ENCODE peak calls at places on chromosomes 6 and 20, in nine cellular contexts. G, H, T, A, Z, O, D, W and L are unnamed samples.

GRCh38 chr6:136863752-136864151 is 41.4 kb downstream of the PEX7 start:
- DNase-seq in G (no peak), H (no peak), T (no peak), A (no peak), Z (no peak), O (no peak), D (no peak), W (no peak), L (no peak)

GRCh38 chr6:3538536-3538935 is 81.7 kb upstream of the SLC22A23 start:
- DNase-seq in G (no peak), H (no peak), T (no peak), A (no peak), Z (peak), O (no peak), D (no peak), W (no peak), L (no peak)

GRCh38 chr6:46400898-46401297 is 90.4 kb downstream of the RCAN2 start:
- DNase-seq in G (no peak), H (no peak), T (no peak), A (no peak), Z (no peak), O (no peak), D (no peak), W (no peak), L (no peak)

GRCh38 chr6:27957526-27957925 is 485 bp downstream of the OR2B6 start:
- DNase-seq in G (no peak), H (no peak), T (no peak), A (no peak), Z (no peak), O (no peak), D (no peak), W (no peak), L (no peak)

GRCh38 chr20:31839782-31840487 is 5.5 kb downstream of the FOXS1 start:
- DNase-seq in G (no peak), H (no peak), T (no peak), A (no peak), Z (peak), O (peak), D (no peak), W (no peak), L (no peak)

GRCh38 chr6:33904050-33904827 is 100.4 kb upstream of the MLN start:
- DNase-seq in G (no peak), H (peak), T (peak), A (peak), Z (no peak), O (no peak), D (no peak), W (peak), L (no peak)

GRCh38 chr20:20649945-20650344 is 62.5 kb downstream of the RALGAPA2 start:
- DNase-seq in G (no peak), H (no peak), T (no peak), A (no peak), Z (no peak), O (no peak), D (no peak), W (no peak), L (no peak)

GRCh38 chr20:5786930-5787826 is 37.0 kb downstream of the SHLD1 start:
- DNase-seq in G (no peak), H (no peak), T (no peak), A (no peak), Z (peak), O (peak), D (no peak), W (no peak), L (peak)

GRCh38 chr6:113358063-113358583 is 499.0 kb upstream of the MARCKS start:
- DNase-seq in G (no peak), H (no peak), T (no peak), A (no peak), Z (no peak), O (no peak), D (no peak), W (no peak), L (no peak)

GRCh38 chr20:57603120-57603519 is 17.1 kb downstream of the ZBP1 start:
- DNase-seq in G (no peak), H (no peak), T (no peak), A (no peak), Z (no peak), O (no peak), D (no peak), W (no peak), L (no peak)